ENCODE peak calls at places on chromosome 2, in six cellular contexts. C is HT-29; O is kidney; E is stimulated activated CD8-positive, alpha-beta memory T cell treated with anti-CD3 and anti-CD28 coated beads, Interleukin-2, amount 100 ng/mL, for 48 hours; N is Ammon's horn; G is HepG2. L is an unnamed sample.

GRCh38 chr2:33342705-33343104 is 133.7 kb upstream of the RASGRP3 start:
- DNase-seq in C (no peak), O (no peak), E (no peak), N (no peak), G (no peak), L (no peak)

GRCh38 chr2:152627010-152627957 is 90.0 kb downstream of the PRPF40A start:
- DNase-seq in C (peak; percentile 20), O (no peak), E (no peak), N (peak; percentile 58), G (no peak), L (no peak)

GRCh38 chr2:67839242-67839641 is 223.6 kb downstream of the C1D start:
- DNase-seq in C (no peak), O (no peak), E (no peak), N (no peak), G (no peak), L (no peak)

GRCh38 chr2:101616411-101616810 is 81.1 kb upstream of the MAP4K4 start:
- DNase-seq in C (no peak), O (no peak), E (no peak), N (peak; percentile 87), G (no peak), L (no peak)

GRCh38 chr2:172181840-172182239 is 79.1 kb upstream of the DLX2 start:
- DNase-seq in C (peak; percentile 32), O (no peak), E (no peak), N (no peak), G (no peak), L (no peak)

GRCh38 chr2:44972771-44973535 is 31.5 kb downstream of the SIX3 start:
- DNase-seq in C (no peak), O (no peak), E (no peak), N (no peak), G (no peak), L (no peak)

GRCh38 chr2:239793086-239793485 is 232.1 kb downstream of the NDUFA10 start:
- DNase-seq in C (no peak), O (no peak), E (no peak), N (no peak), G (no peak), L (no peak)

GRCh38 chr2:43202289-43202688 is 24.1 kb downstream of the ZFP36L2 start:
- DNase-seq in C (no peak), O (no peak), E (no peak), N (no peak), G (no peak), L (no peak)

GRCh38 chr2:205273627-205274026 is 408.7 kb upstream of the NRP2 start:
- DNase-seq in C (peak; percentile 23), O (no peak), E (no peak), N (no peak), G (peak; percentile 84), L (no peak)

GRCh38 chr2:105397959-105398521 is 811 bp downstream of the FHL2 start:
- DNase-seq in C (peak; percentile 55), O (no peak), E (no peak), N (no peak), G (no peak), L (no peak)

GRCh38 chr2:186477782-186478181 is 8.3 kb upstream of the ZC3H15 start:
- DNase-seq in C (no peak), O (no peak), E (no peak), N (no peak), G (no peak), L (no peak)

GRCh38 chr2:238461491-238461890 is 34.8 kb downstream of the ASB1 start:
- DNase-seq in C (no peak), O (no peak), E (no peak), N (no peak), G (no peak), L (no peak)

L was measured in lower lobe of right lung.